ENCODE peak calls at places on chromosomes 7 and 10, in five cellular contexts. One of them, this sample, is unnamed. For H3K4me1, the result is how much of the 10 kb centered on the place peaks cover.

GRCh38 chr7:108581655-108582491 is 12.2 kb downstream of the DNAJB9 start:
- DNase-seq in naive thymus-derived CD4-positive, alpha-beta T cell: no peak
- DNase-seq in A549: no peak
- DNase-seq in left ventricle myocardium inferior: no peak
- DNase-seq in GM23338: peak
- DNase-seq in this sample: no peak

GRCh38 chr7:139734395-139734794 is 43.4 kb downstream of the HIPK2 start:
- DNase-seq in naive thymus-derived CD4-positive, alpha-beta T cell: no peak
- DNase-seq in A549: peak
- DNase-seq in left ventricle myocardium inferior: no peak
- DNase-seq in GM23338: no peak
- DNase-seq in this sample: no peak

GRCh38 chr7:112143151-112143550 is 63.0 kb downstream of the DOCK4 start:
- DNase-seq in naive thymus-derived CD4-positive, alpha-beta T cell: no peak
- DNase-seq in A549: no peak
- DNase-seq in left ventricle myocardium inferior: no peak
- DNase-seq in GM23338: no peak
- DNase-seq in this sample: no peak

GRCh38 chr10:90738885-90739284 is 119.0 kb downstream of the HTR7 start:
- DNase-seq in naive thymus-derived CD4-positive, alpha-beta T cell: no peak
- DNase-seq in A549: no peak
- DNase-seq in left ventricle myocardium inferior: no peak
- DNase-seq in GM23338: no peak
- DNase-seq in this sample: no peak

GRCh38 chr7:2710256-2710655 is 22.3 kb downstream of the AMZ1 start:
- DNase-seq in naive thymus-derived CD4-positive, alpha-beta T cell: no peak
- DNase-seq in A549: no peak
- DNase-seq in left ventricle myocardium inferior: no peak
- DNase-seq in GM23338: no peak
- DNase-seq in this sample: peak

GRCh38 chr7:80224416-80224815 is 89.8 kb downstream of the GNAI1 start:
- DNase-seq in naive thymus-derived CD4-positive, alpha-beta T cell: no peak
- DNase-seq in A549: no peak
- DNase-seq in left ventricle myocardium inferior: no peak
- DNase-seq in GM23338: no peak
- DNase-seq in this sample: no peak

GRCh38 chr7:8255680-8256656 is 6.0 kb downstream of the ICA1 start:
- DNase-seq in naive thymus-derived CD4-positive, alpha-beta T cell: no peak
- DNase-seq in A549: no peak
- DNase-seq in left ventricle myocardium inferior: no peak
- DNase-seq in GM23338: peak
- DNase-seq in this sample: no peak

GRCh38 chr7:130458256-130458655 is 17.4 kb upstream of the CEP41 start:
- DNase-seq in naive thymus-derived CD4-positive, alpha-beta T cell: no peak
- DNase-seq in A549: no peak
- DNase-seq in left ventricle myocardium inferior: no peak
- DNase-seq in GM23338: no peak
- DNase-seq in this sample: no peak

GRCh38 chr10:50347394-50347802 is 96.1 kb upstream of the ASAH2 start:
- DNase-seq in naive thymus-derived CD4-positive, alpha-beta T cell: no peak
- DNase-seq in A549: no peak
- DNase-seq in left ventricle myocardium inferior: no peak
- DNase-seq in GM23338: no peak
- DNase-seq in this sample: no peak

GRCh38 chr10:77874872-77875271 is 51.7 kb downstream of the DLG5 start:
- DNase-seq in naive thymus-derived CD4-positive, alpha-beta T cell: no peak
- DNase-seq in A549: no peak
- DNase-seq in left ventricle myocardium inferior: no peak
- DNase-seq in GM23338: no peak
- DNase-seq in this sample: no peak

GRCh38 chr10:75544381-75544780 is 113.0 kb downstream of the LRMDA start:
- DNase-seq in naive thymus-derived CD4-positive, alpha-beta T cell: no peak
- DNase-seq in A549: no peak
- DNase-seq in left ventricle myocardium inferior: no peak
- DNase-seq in GM23338: no peak
- DNase-seq in this sample: no peak

GRCh38 chr7:88072036-88072714 is 138.1 kb downstream of the ADAM22 start:
- DNase-seq in naive thymus-derived CD4-positive, alpha-beta T cell: no peak
- DNase-seq in A549: no peak
- DNase-seq in left ventricle myocardium inferior: no peak
- DNase-seq in GM23338: peak
- DNase-seq in this sample: no peak

GRCh38 chr7:151397026-151397425 is 12.8 kb downstream of the WDR86 start:
- DNase-seq in naive thymus-derived CD4-positive, alpha-beta T cell: no peak
- DNase-seq in A549: no peak
- DNase-seq in left ventricle myocardium inferior: no peak
- DNase-seq in GM23338: no peak
- DNase-seq in this sample: no peak

GRCh38 chr7:112184455-112184854 is 21.7 kb downstream of the DOCK4 start:
- DNase-seq in naive thymus-derived CD4-positive, alpha-beta T cell: no peak
- DNase-seq in A549: no peak
- DNase-seq in left ventricle myocardium inferior: no peak
- DNase-seq in GM23338: no peak
- DNase-seq in this sample: no peak

GRCh38 chr7:92357260-92357659 is 90.0 kb upstream of the GATAD1 start:
- DNase-seq in naive thymus-derived CD4-positive, alpha-beta T cell: no peak
- DNase-seq in A549: no peak
- DNase-seq in left ventricle myocardium inferior: no peak
- DNase-seq in GM23338: peak
- DNase-seq in this sample: no peak

GRCh38 chr7:106206826-106207541 is 77.8 kb downstream of the NAMPT start:
- DNase-seq in naive thymus-derived CD4-positive, alpha-beta T cell: no peak
- DNase-seq in A549: no peak
- DNase-seq in left ventricle myocardium inferior: no peak
- DNase-seq in GM23338: no peak
- DNase-seq in this sample: no peak

GRCh38 chr10:32298066-32298812 is 48.7 kb downstream of the EPC1 start:
- DNase-seq in naive thymus-derived CD4-positive, alpha-beta T cell: no peak
- DNase-seq in A549: peak
- DNase-seq in left ventricle myocardium inferior: no peak
- DNase-seq in GM23338: no peak
- DNase-seq in this sample: no peak

GRCh38 chr10:119233821-119234220 is 26.4 kb downstream of the GRK5 start:
- DNase-seq in naive thymus-derived CD4-positive, alpha-beta T cell: no peak
- DNase-seq in A549: no peak
- DNase-seq in left ventricle myocardium inferior: no peak
- DNase-seq in GM23338: no peak
- DNase-seq in this sample: no peak

DNA sequence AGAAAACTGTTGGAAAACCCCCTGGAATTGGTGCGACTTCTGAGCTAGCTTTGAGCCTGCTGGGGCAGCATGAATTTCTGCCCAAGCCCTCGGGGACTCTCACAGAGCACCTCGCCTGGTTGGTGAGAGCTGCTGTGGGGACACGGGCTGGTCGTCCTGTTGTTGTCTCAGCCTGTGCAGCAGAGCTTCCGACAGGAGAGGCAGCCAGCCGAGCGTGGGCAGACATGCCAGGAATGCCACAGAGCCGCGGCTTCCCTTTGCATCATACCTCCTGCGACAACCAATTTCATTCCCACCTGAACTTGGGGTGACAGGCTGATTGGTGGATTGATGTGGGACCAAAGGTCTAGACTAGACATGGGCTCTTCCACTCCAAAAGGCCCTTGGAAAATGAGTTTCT is 60.2 kb upstream of the NRBF2 start:
- DNase-seq in naive thymus-derived CD4-positive, alpha-beta T cell: no peak
- DNase-seq in A549: no peak
- DNase-seq in left ventricle myocardium inferior: no peak
- DNase-seq in GM23338: no peak
- DNase-seq in this sample: no peak
- H3K27ac ChIP-seq in naive thymus-derived CD4-positive, alpha-beta T cell: no peak
- H3K27ac ChIP-seq in A549: no peak
- H3K27ac ChIP-seq in left ventricle myocardium inferior: no peak
- H3K27ac ChIP-seq in GM23338: no peak
- H3K27ac ChIP-seq in this sample: no peak

GRCh38 chr7:101884671-101885596 is 67.5 kb downstream of the CUX1 start:
- DNase-seq in naive thymus-derived CD4-positive, alpha-beta T cell: no peak
- DNase-seq in A549: no peak
- DNase-seq in left ventricle myocardium inferior: no peak
- DNase-seq in GM23338: no peak
- DNase-seq in this sample: no peak
- H3K4me1 ChIP-seq in naive thymus-derived CD4-positive, alpha-beta T cell: under half
- H3K4me1 ChIP-seq in A549: half or more
- H3K4me1 ChIP-seq in left ventricle myocardium inferior: half or more
- H3K4me1 ChIP-seq in GM23338: under half
- H3K4me1 ChIP-seq in this sample: under half

DNA sequence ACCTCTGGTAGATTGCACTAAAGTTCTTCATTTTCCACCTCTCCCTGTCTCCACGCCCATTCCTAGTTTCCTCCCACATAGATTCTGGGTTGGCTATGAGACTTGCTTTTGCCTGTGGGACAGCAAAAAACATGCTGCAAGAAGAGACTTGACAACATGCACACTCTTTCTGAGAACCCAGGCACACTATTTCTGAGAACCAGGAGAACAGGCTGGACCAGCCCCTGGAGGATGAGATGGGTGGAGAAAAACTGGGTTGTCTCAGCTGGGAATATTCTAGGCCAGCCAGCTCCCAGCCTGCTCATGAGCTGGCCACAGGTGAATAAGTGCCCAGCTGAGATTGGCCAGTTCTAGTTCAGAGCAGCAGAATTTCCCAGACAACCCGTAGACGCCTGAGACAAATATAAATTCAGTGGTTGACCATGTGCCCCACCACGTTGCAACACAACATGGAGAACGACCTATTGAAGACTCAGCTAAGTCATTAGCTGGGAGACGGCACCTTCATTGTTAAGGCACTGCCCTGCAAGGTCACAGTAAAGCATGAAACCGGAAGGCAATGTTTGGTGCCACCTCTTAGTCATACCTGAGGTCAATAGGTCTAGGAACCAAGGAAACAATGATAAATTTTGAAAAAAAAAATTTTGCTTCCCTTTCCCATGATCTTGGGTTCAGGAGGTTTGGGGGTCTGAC is 92.7 kb upstream of the AKR1E2 start:
- DNase-seq in naive thymus-derived CD4-positive, alpha-beta T cell: no peak
- DNase-seq in A549: peak
- DNase-seq in left ventricle myocardium inferior: no peak
- DNase-seq in GM23338: no peak
- DNase-seq in this sample: no peak
- H3K27ac ChIP-seq in naive thymus-derived CD4-positive, alpha-beta T cell: no peak
- H3K27ac ChIP-seq in A549: peak
- H3K27ac ChIP-seq in left ventricle myocardium inferior: no peak
- H3K27ac ChIP-seq in GM23338: no peak
- H3K27ac ChIP-seq in this sample: no peak

DNA sequence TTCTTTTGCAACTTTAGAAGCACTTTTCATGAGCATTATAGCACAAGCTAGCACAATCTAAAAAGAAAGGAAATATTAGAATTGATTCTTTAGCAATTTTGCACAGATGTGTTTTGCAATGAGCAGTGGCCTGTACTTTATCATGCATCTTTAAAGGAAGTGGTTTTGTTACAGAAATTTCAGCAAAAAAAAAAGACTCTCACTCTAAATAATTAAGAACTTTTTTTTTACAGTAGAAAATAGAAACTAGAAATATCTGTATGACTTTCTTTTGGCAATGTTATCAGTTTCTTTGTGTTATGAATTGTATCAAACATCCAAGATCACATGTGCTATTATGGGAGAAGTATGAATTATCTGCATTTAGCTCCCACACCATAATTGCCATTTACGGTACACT is 195.7 kb upstream of the KLF6 start:
- DNase-seq in naive thymus-derived CD4-positive, alpha-beta T cell: no peak
- DNase-seq in A549: no peak
- DNase-seq in left ventricle myocardium inferior: no peak
- DNase-seq in GM23338: no peak
- DNase-seq in this sample: no peak
- H3K4me1 ChIP-seq in naive thymus-derived CD4-positive, alpha-beta T cell: half or more
- H3K4me1 ChIP-seq in A549: under half
- H3K4me1 ChIP-seq in left ventricle myocardium inferior: under half
- H3K4me1 ChIP-seq in GM23338: under half
- H3K4me1 ChIP-seq in this sample: half or more

DNA sequence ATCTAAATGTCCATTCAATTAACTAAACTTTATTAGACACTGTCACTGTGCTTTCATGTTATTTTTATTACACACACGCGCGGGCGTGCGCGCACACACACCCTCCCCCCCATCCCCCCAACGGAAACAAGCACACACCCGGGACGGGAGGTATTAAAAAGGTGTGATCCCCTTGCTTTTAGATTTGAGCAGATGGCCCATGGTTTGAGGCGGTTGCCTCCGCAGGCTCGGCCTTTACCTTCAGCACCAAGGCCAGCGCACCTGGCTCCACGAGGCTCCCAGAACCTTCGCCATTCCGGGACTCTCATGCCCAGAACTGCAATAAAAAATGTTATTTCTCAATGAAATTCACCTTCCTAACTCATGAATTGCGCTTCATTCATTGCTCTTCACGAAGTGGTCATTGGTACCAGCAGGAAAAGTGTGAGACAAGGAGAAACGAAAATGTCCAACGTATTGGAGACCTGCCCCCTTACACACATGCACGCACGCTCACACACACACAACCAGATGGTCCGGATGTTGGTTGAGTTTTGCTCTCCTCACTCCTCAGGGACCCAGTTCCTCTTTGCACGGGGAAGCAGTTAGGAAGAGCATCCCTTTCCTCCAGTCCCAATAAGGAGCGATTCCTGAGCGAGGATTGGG is 20.8 kb upstream of the PTF1A start:
- DNase-seq in naive thymus-derived CD4-positive, alpha-beta T cell: no peak
- DNase-seq in A549: no peak
- DNase-seq in left ventricle myocardium inferior: no peak
- DNase-seq in GM23338: peak
- DNase-seq in this sample: no peak
- H3K27ac ChIP-seq in naive thymus-derived CD4-positive, alpha-beta T cell: no peak
- H3K27ac ChIP-seq in A549: no peak
- H3K27ac ChIP-seq in left ventricle myocardium inferior: no peak
- H3K27ac ChIP-seq in GM23338: no peak
- H3K27ac ChIP-seq in this sample: no peak

GRCh38 chr7:123745437-123745836 is 3.4 kb downstream of the WASL start:
- DNase-seq in naive thymus-derived CD4-positive, alpha-beta T cell: no peak
- DNase-seq in A549: no peak
- DNase-seq in left ventricle myocardium inferior: no peak
- DNase-seq in GM23338: no peak
- DNase-seq in this sample: no peak
- H3K4me1 ChIP-seq in naive thymus-derived CD4-positive, alpha-beta T cell: under half
- H3K4me1 ChIP-seq in A549: under half
- H3K4me1 ChIP-seq in left ventricle myocardium inferior: half or more
- H3K4me1 ChIP-seq in GM23338: half or more
- H3K4me1 ChIP-seq in this sample: under half